ENCODE peak calls at places on chromosomes 6 and 20, in six cellular contexts. One of them, this sample, is unnamed.

GRCh38 chr6:53065266-53066058 is at the start of gene FBXO9:
- DNase-seq in stimulated activated CD4-positive, alpha-beta T cell treated with anti-CD3 and anti-CD28 coated beads, Interleukin-4, amount 100 ng/mL, for 48 hours: peak; percentile 63
- DNase-seq in GM12878: no peak
- DNase-seq in right atrium auricular region: no peak
- DNase-seq in germinal center: peak; percentile 85
- DNase-seq in skeletal muscle cell: no peak
- DNase-seq in this sample: peak; percentile 56

GRCh38 chr6:44062771-44063560 is 64.3 kb downstream of the MRPL14 start:
- DNase-seq in stimulated activated CD4-positive, alpha-beta T cell treated with anti-CD3 and anti-CD28 coated beads, Interleukin-4, amount 100 ng/mL, for 48 hours: peak; percentile 54
- DNase-seq in GM12878: no peak
- DNase-seq in right atrium auricular region: no peak
- DNase-seq in germinal center: peak; percentile 35
- DNase-seq in skeletal muscle cell: no peak
- DNase-seq in this sample: peak; percentile 83

GRCh38 chr6:130967502-130968469 is 95.3 kb downstream of the EPB41L2 start:
- DNase-seq in stimulated activated CD4-positive, alpha-beta T cell treated with anti-CD3 and anti-CD28 coated beads, Interleukin-4, amount 100 ng/mL, for 48 hours: no peak
- DNase-seq in GM12878: no peak
- DNase-seq in right atrium auricular region: no peak
- DNase-seq in germinal center: no peak
- DNase-seq in skeletal muscle cell: no peak
- DNase-seq in this sample: no peak

GRCh38 chr20:23290761-23291574 is 59.6 kb upstream of the NXT1 start:
- DNase-seq in stimulated activated CD4-positive, alpha-beta T cell treated with anti-CD3 and anti-CD28 coated beads, Interleukin-4, amount 100 ng/mL, for 48 hours: no peak
- DNase-seq in GM12878: no peak
- DNase-seq in right atrium auricular region: no peak
- DNase-seq in germinal center: no peak
- DNase-seq in skeletal muscle cell: no peak
- DNase-seq in this sample: no peak

GRCh38 chr20:33531047-33531877 is 41.4 kb downstream of the CBFA2T2 start:
- DNase-seq in stimulated activated CD4-positive, alpha-beta T cell treated with anti-CD3 and anti-CD28 coated beads, Interleukin-4, amount 100 ng/mL, for 48 hours: no peak
- DNase-seq in GM12878: no peak
- DNase-seq in right atrium auricular region: no peak
- DNase-seq in germinal center: no peak
- DNase-seq in skeletal muscle cell: no peak
- DNase-seq in this sample: no peak

GRCh38 chr6:129638055-129639019 is 71.6 kb downstream of the ARHGAP18 start:
- DNase-seq in stimulated activated CD4-positive, alpha-beta T cell treated with anti-CD3 and anti-CD28 coated beads, Interleukin-4, amount 100 ng/mL, for 48 hours: no peak
- DNase-seq in GM12878: no peak
- DNase-seq in right atrium auricular region: no peak
- DNase-seq in germinal center: no peak
- DNase-seq in skeletal muscle cell: peak; percentile 43
- DNase-seq in this sample: no peak

GRCh38 chr20:8154636-8155035 is 22.6 kb downstream of the PLCB1 start:
- DNase-seq in stimulated activated CD4-positive, alpha-beta T cell treated with anti-CD3 and anti-CD28 coated beads, Interleukin-4, amount 100 ng/mL, for 48 hours: no peak
- DNase-seq in GM12878: no peak
- DNase-seq in right atrium auricular region: no peak
- DNase-seq in germinal center: no peak
- DNase-seq in skeletal muscle cell: no peak
- DNase-seq in this sample: no peak

GRCh38 chr6:169990095-169991030 is 238.9 kb downstream of the ERMARD start:
- DNase-seq in stimulated activated CD4-positive, alpha-beta T cell treated with anti-CD3 and anti-CD28 coated beads, Interleukin-4, amount 100 ng/mL, for 48 hours: peak; percentile 44
- DNase-seq in GM12878: no peak
- DNase-seq in right atrium auricular region: peak; percentile 67
- DNase-seq in germinal center: peak; percentile 62
- DNase-seq in skeletal muscle cell: no peak
- DNase-seq in this sample: no peak

GRCh38 chr6:122780114-122780513 is 598 bp downstream of the FABP7 start:
- DNase-seq in stimulated activated CD4-positive, alpha-beta T cell treated with anti-CD3 and anti-CD28 coated beads, Interleukin-4, amount 100 ng/mL, for 48 hours: no peak
- DNase-seq in GM12878: no peak
- DNase-seq in right atrium auricular region: no peak
- DNase-seq in germinal center: no peak
- DNase-seq in skeletal muscle cell: no peak
- DNase-seq in this sample: no peak

GRCh38 chr20:479487-479886 is 17.2 kb upstream of the TBC1D20 start:
- DNase-seq in stimulated activated CD4-positive, alpha-beta T cell treated with anti-CD3 and anti-CD28 coated beads, Interleukin-4, amount 100 ng/mL, for 48 hours: no peak
- DNase-seq in GM12878: no peak
- DNase-seq in right atrium auricular region: no peak
- DNase-seq in germinal center: no peak
- DNase-seq in skeletal muscle cell: peak; percentile 20
- DNase-seq in this sample: no peak

GRCh38 chr6:159729598-159729997 is 2.3 kb downstream of the WTAP start:
- DNase-seq in stimulated activated CD4-positive, alpha-beta T cell treated with anti-CD3 and anti-CD28 coated beads, Interleukin-4, amount 100 ng/mL, for 48 hours: no peak
- DNase-seq in GM12878: peak; percentile 30
- DNase-seq in right atrium auricular region: no peak
- DNase-seq in germinal center: peak; percentile 18
- DNase-seq in skeletal muscle cell: no peak
- DNase-seq in this sample: peak; percentile 24

GRCh38 chr20:1389703-1390385 is 3.0 kb downstream of the FKBP1A start:
- DNase-seq in stimulated activated CD4-positive, alpha-beta T cell treated with anti-CD3 and anti-CD28 coated beads, Interleukin-4, amount 100 ng/mL, for 48 hours: no peak
- DNase-seq in GM12878: no peak
- DNase-seq in right atrium auricular region: no peak
- DNase-seq in germinal center: no peak
- DNase-seq in skeletal muscle cell: no peak
- DNase-seq in this sample: peak; percentile 74